ENCODE peak calls at places on chromosome 18, in five cellular contexts. A is heart right ventricle, W is sciatic nerve, P is T-cell, N is GOT3. I is an unnamed sample.

GRCh38 chr18:9827856-9828793 is 57.6 kb upstream of the TXNDC2 start:
- DNase-seq in A (no peak), P (no peak), W (no peak), N (peak; percentile 20), I (peak; percentile 37)

GRCh38 chr18:60910534-60910933 is 422.7 kb upstream of the CDH20 start:
- DNase-seq in W (no peak), A (no peak), P (no peak), N (no peak), I (no peak)

GRCh38 chr18:58895385-58895784 is 30.7 kb downstream of the ZNF532 start:
- DNase-seq in A (no peak), N (no peak), W (no peak), P (no peak), I (no peak)

GRCh38 chr18:56756971-56757370 is 105.8 kb downstream of the WDR7 start:
- DNase-seq in P (no peak), N (no peak), A (no peak), W (no peak), I (no peak)

GRCh38 chr18:35131387-35132283 is 90.4 kb downstream of the MAPRE2 start:
- DNase-seq in A (no peak), P (no peak), W (no peak), N (no peak), I (no peak)

GRCh38 chr18:62128157-62128556 is 58.7 kb downstream of the PIGN start:
- DNase-seq in P (no peak), W (no peak), N (no peak), A (no peak), I (no peak)

GRCh38 chr18:46071894-46072867 is at the start of gene PSTPIP2:
- DNase-seq in W (peak; percentile 81), A (peak; percentile 71), P (peak; percentile 52), N (no peak), I (peak; percentile 73)

GRCh38 chr18:77815666-77816338 is 566.2 kb downstream of the GALR1 start:
- DNase-seq in A (no peak), N (no peak), P (no peak), W (no peak), I (no peak)

GRCh38 chr18:6633370-6633769 is 96.1 kb upstream of the ARHGAP28 start:
- DNase-seq in W (no peak), P (no peak), N (no peak), A (no peak), I (no peak)

GRCh38 chr18:50312296-50313030 is 25.0 kb upstream of the CXXC1 start:
- DNase-seq in W (no peak), N (no peak), A (no peak), P (no peak), I (no peak)

GRCh38 chr18:8744038-8744437 is 38.7 kb downstream of the MTCL1 start:
- DNase-seq in W (no peak), N (no peak), P (no peak), A (no peak), I (peak; percentile 69)

GRCh38 chr18:54279477-54280205 is 10.3 kb downstream of the POLI start:
- DNase-seq in W (no peak), A (no peak), P (no peak), N (no peak), I (no peak)

GRCh38 chr18:8797206-8797605 is 91.8 kb downstream of the MTCL1 start:
- DNase-seq in A (no peak), N (no peak), P (no peak), W (no peak), I (no peak)

GRCh38 chr18:56789004-56789888 is 138.1 kb downstream of the WDR7 start:
- DNase-seq in P (no peak), A (peak; percentile 14), W (no peak), N (no peak), I (peak; percentile 30)

GRCh38 chr18:67513285-67513684 is 3.2 kb downstream of the DSEL start:
- DNase-seq in A (no peak), P (no peak), W (no peak), N (no peak), I (no peak)

GRCh38 chr18:23689616-23690504 is 607 bp downstream of the LAMA3 start:
- DNase-seq in A (peak; percentile 18), W (peak; percentile 62), P (no peak), N (no peak), I (no peak)